ENCODE peak calls at places on chromosome 5, in five cellular contexts. Y is SK-N-SH, H is K562, R is H1, B is mammary epithelial cell. J is an unnamed sample.

GRCh38 chr5:11293523-11293922 is 532.5 kb upstream of the DAP start:
- DNase-seq in B (no peak), Y (no peak), R (no peak), H (no peak), J (no peak)

GRCh38 chr5:160315968-160316367 is 3.6 kb upstream of the CCNJL start:
- DNase-seq in B (peak), Y (no peak), R (no peak), H (no peak), J (peak)

GRCh38 chr5:180649297-180650039 is at the start of gene FLT4:
- DNase-seq in H (no peak), R (no peak), Y (peak), B (no peak), J (no peak)

GRCh38 chr5:95631991-95632675 is 12.2 kb downstream of the GPR150 start:
- DNase-seq in R (no peak), H (peak), Y (no peak), B (peak), J (peak)

GRCh38 chr5:64766105-64766504 is 2.4 kb downstream of the SREK1IP1 start:
- DNase-seq in Y (no peak), B (peak), R (no peak), H (no peak), J (no peak)

GRCh38 chr5:115873392-115873791 is 31.7 kb downstream of the AP3S1 start:
- DNase-seq in H (no peak), R (no peak), Y (no peak), B (peak), J (peak)

GRCh38 chr5:133938039-133938821 is 30.2 kb downstream of the C5orf15 start:
- DNase-seq in R (no peak), B (no peak), Y (no peak), H (peak), J (no peak)

GRCh38 chr5:58330781-58331180 is 129.1 kb downstream of the PLK2 start:
- DNase-seq in H (no peak), R (no peak), Y (no peak), B (peak), J (no peak)

GRCh38 chr5:150465926-150466325 is 16.4 kb upstream of the RPS14 start:
- DNase-seq in Y (no peak), R (no peak), B (no peak), H (no peak), J (peak)

GRCh38 chr5:56480305-56481146 is 247.4 kb upstream of the ANKRD55 start:
- DNase-seq in Y (peak), R (no peak), H (no peak), B (peak), J (peak)

GRCh38 chr5:58064799-58065198 is 395.1 kb downstream of the PLK2 start:
- DNase-seq in R (no peak), Y (no peak), B (no peak), H (no peak), J (no peak)

GRCh38 chr5:147040856-147041255 is 162.3 kb upstream of the PPP2R2B start:
- DNase-seq in H (no peak), B (no peak), Y (no peak), R (no peak), J (no peak)

GRCh38 chr5:96093340-96093739 is 131.7 kb upstream of the ELL2 start:
- DNase-seq in B (no peak), H (no peak), Y (no peak), R (no peak), J (no peak)

GRCh38 chr5:66151030-66151429 is 6.9 kb downstream of the SREK1 start:
- DNase-seq in Y (no peak), R (no peak), B (no peak), H (no peak), J (no peak)

GRCh38 chr5:32193591-32193990 is 19.5 kb upstream of the GOLPH3 start:
- DNase-seq in H (no peak), Y (peak), R (no peak), B (peak), J (peak)

GRCh38 chr5:66680227-66680626 is 84.0 kb downstream of the MAST4 start:
- DNase-seq in B (no peak), H (no peak), R (no peak), Y (no peak), J (no peak)

GRCh38 chr5:82334856-82335255 is 56.7 kb upstream of the RPS23 start:
- DNase-seq in B (no peak), R (no peak), Y (no peak), H (peak), J (no peak)

GRCh38 chr5:106331415-106331814 is 1339.3 kb downstream of the EFNA5 start:
- DNase-seq in H (no peak), B (peak), R (no peak), Y (no peak), J (no peak)

GRCh38 chr5:60960591-60960990 is 15.6 kb downstream of the NDUFAF2 start:
- DNase-seq in B (no peak), Y (peak), R (no peak), H (peak), J (peak)

GRCh38 chr5:143923634-143924265 is 111.8 kb downstream of the HMHB1 start:
- DNase-seq in R (no peak), Y (no peak), H (no peak), B (peak), J (peak)

GRCh38 chr5:38379360-38379827 is 121.0 kb downstream of the EGFLAM start:
- DNase-seq in Y (no peak), B (no peak), H (peak), R (peak), J (no peak)

GRCh38 chr5:57383093-57383861 is 99.3 kb downstream of the ACTBL2 start:
- DNase-seq in H (peak), R (no peak), Y (peak), B (peak), J (peak)

GRCh38 chr5:124371121-124371706 is 375.2 kb downstream of the ZNF608 start:
- DNase-seq in B (no peak), R (no peak), Y (no peak), H (no peak), J (no peak)

GRCh38 chr5:167573274-167574127 is 717.9 kb upstream of the WWC1 start:
- DNase-seq in R (peak), Y (peak), B (peak), H (no peak), J (no peak)

GRCh38 chr5:103259705-103260355 is 1.3 kb downstream of the MACIR start:
- DNase-seq in Y (no peak), R (no peak), B (peak), H (peak), J (no peak)

GRCh38 chr5:114358329-114358728 is 3.5 kb upstream of the KCNN2 start:
- DNase-seq in H (no peak), R (no peak), Y (no peak), B (no peak), J (peak)

GRCh38 chr5:44332360-44332971 is 56.8 kb downstream of the FGF10 start:
- DNase-seq in R (no peak), Y (peak), H (peak), B (peak), J (peak)

DNA sequence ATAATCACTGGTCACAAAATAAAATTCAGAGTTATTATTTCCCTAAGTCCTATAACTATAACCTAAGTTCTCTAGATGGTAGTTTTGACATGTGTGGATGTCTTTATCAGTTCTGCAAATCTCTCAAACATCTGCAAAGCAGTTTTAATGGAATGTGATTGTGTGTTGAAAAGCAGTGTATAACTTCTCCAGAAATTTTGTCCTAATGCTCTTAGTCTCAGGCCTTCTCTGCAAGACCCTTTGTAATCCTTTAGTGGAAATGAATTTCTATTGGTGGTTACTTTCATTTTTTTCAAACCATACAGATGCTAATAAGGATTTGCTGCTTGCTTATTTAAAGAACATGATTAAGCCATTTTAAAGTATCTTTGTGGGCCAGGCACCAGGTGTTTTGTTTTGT is 75.5 kb upstream of the LHFPL2 start:
- DNase-seq in R (no peak), Y (no peak), B (no peak), H (no peak), J (no peak)
- H3K9ac ChIP-seq in R (no peak), Y (no peak), B (no peak), H (no peak), J (no peak)

GRCh38 chr5:29005386-29005785 is 1967.0 kb upstream of the CDH9 start:
- DNase-seq in Y (peak), H (peak), R (no peak), B (no peak), J (no peak)
- TF ChIP-seq CTCF in Y (peak), H (no peak), R (no peak), B (no peak), J (no peak)

GRCh38 chr5:8458038-8458383 is 589.1 kb downstream of the MTRR start:
- DNase-seq in Y (no peak), H (peak), B (peak), R (no peak), J (peak)
- H3K9ac ChIP-seq in Y (peak), H (peak), B (peak), R (peak), J (peak)

GRCh38 chr5:27906481-27906880 is 868.1 kb upstream of the CDH9 start:
- DNase-seq in B (peak), Y (no peak), R (no peak), H (no peak), J (no peak)

GRCh38 chr5:27900761-27901160 is 862.4 kb upstream of the CDH9 start:
- DNase-seq in Y (no peak), B (peak), R (no peak), H (no peak), J (no peak)
- TF ChIP-seq CTCF in Y (no peak), B (no peak), R (no peak), H (no peak), J (no peak)

GRCh38 chr5:54703568-54704255 is 186.2 kb downstream of the SNX18 start:
- DNase-seq in Y (no peak), H (no peak), B (no peak), R (no peak), J (no peak)

GRCh38 chr5:54704825-54705224 is 187.3 kb downstream of the SNX18 start:
- DNase-seq in B (no peak), Y (no peak), H (no peak), R (no peak), J (no peak)

GRCh38 chr5:54705994-54706616 is 188.5 kb downstream of the SNX18 start:
- DNase-seq in R (no peak), H (no peak), Y (no peak), B (no peak), J (no peak)

GRCh38 chr5:54703091-54703490 is 185.5 kb downstream of the SNX18 start:
- DNase-seq in B (peak), R (no peak), Y (no peak), H (no peak), J (peak)

GRCh38 chr5:54704341-54704740 is 186.8 kb downstream of the SNX18 start:
- DNase-seq in R (no peak), B (no peak), Y (no peak), H (no peak), J (no peak)
- H3K9ac ChIP-seq in R (no peak), B (no peak), Y (no peak), H (no peak), J (no peak)

GRCh38 chr5:169850407-169850806 is 129.9 kb downstream of the INSYN2B start:
- DNase-seq in H (peak), R (no peak), Y (no peak), B (no peak), J (no peak)
- TF ChIP-seq CTCF in H (peak), R (no peak), Y (peak), B (no peak), J (peak)

GRCh38 chr5:176646049-176646706 is 1.1 kb upstream of the TSPAN17 start:
- DNase-seq in B (no peak), Y (no peak), R (no peak), H (peak), J (no peak)

GRCh38 chr5:176643491-176644219 is 3.6 kb upstream of the TSPAN17 start:
- DNase-seq in R (no peak), B (no peak), Y (no peak), H (no peak), J (no peak)

GRCh38 chr5:176644878-176645670 is 2.2 kb upstream of the TSPAN17 start:
- DNase-seq in R (no peak), H (peak), Y (no peak), B (no peak), J (no peak)

GRCh38 chr5:176642675-176643490 is 4.4 kb upstream of the TSPAN17 start:
- DNase-seq in H (no peak), Y (no peak), B (no peak), R (no peak), J (no peak)

GRCh38 chr5:176644294-176644693 is 3.0 kb upstream of the TSPAN17 start:
- DNase-seq in H (peak), R (no peak), Y (no peak), B (no peak), J (no peak)
- H3K9ac ChIP-seq in H (peak), R (no peak), Y (no peak), B (no peak), J (no peak)

DNA sequence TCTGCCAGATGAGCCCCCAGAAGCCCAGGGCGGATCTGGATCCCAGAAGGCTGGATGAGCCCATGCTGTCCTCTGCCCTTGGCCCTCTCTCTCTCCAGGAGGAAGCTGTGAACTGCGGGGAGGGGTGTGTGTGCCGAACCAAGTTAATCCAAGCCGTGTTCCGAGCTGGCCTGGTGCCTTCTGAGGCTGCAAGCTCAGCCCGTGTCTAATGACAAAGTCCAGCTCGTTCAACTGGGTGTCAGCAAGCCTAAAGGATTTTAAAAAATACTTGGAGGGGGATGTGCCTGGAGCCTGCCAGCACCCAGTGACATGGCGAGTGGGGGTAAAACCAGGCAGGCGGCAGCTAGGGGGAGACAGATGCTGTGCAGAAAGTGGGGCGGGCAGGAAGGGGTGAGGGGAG is 8.0 kb downstream of the STC2 start:
- DNase-seq in Y (no peak), B (no peak), R (no peak), H (no peak), J (no peak)
- TF ChIP-seq CTCF in Y (no peak), B (no peak), R (no peak), H (no peak), J (no peak)

GRCh38 chr5:851076-851475 is 290 bp upstream of the ZDHHC11 start:
- DNase-seq in R (no peak), B (no peak), H (no peak), Y (no peak), J (no peak)
- H3K9ac ChIP-seq in R (no peak), B (no peak), H (peak), Y (no peak), J (no peak)